ENCODE peak calls at places on chromosomes 13 and 19, in nine cellular contexts. Y is epithelial cell of proximal tubule, B is astrocyte of the spinal cord, I is kidney, S is NB4, W is fibroblast of mammary gland, R is psoas muscle, V is BJ, C is kidney epithelial cell. M is an unnamed sample.

GRCh38 chr19:49338023-49338677 is 2.9 kb downstream of the CD37 start:
- DNase-seq in Y (no peak), B (no peak), I (peak; percentile 78), S (no peak), W (no peak), R (no peak), V (no peak), C (no peak), M (no peak)

GRCh38 chr19:15673176-15673654 is 328 bp downstream of the CYP4F12 start:
- DNase-seq in Y (no peak), B (no peak), I (peak; percentile 63), S (no peak), W (no peak), R (no peak), V (no peak), C (no peak), M (no peak)

GRCh38 chr19:10872551-10873107 is 1.3 kb downstream of the CARM1 start:
- DNase-seq in Y (no peak), B (no peak), I (no peak), S (no peak), W (no peak), R (no peak), V (no peak), C (no peak), M (no peak)

GRCh38 chr13:27370305-27370853 is 54.0 kb upstream of the GTF3A start:
- DNase-seq in Y (no peak), B (no peak), I (no peak), S (peak; percentile 27), W (no peak), R (no peak), V (no peak), C (no peak), M (no peak)

GRCh38 chr13:39567569-39567968 is 35.4 kb downstream of the LHFPL6 start:
- DNase-seq in Y (no peak), B (no peak), I (no peak), S (no peak), W (no peak), R (no peak), V (no peak), C (no peak), M (no peak)

GRCh38 chr13:28463481-28463880 is 31.4 kb downstream of the FLT1 start:
- DNase-seq in Y (no peak), B (no peak), I (no peak), S (no peak), W (no peak), R (no peak), V (no peak), C (no peak), M (no peak)

GRCh38 chr13:30119476-30119875 is 187.9 kb downstream of the KATNAL1 start:
- DNase-seq in Y (no peak), B (peak; percentile 69), I (no peak), S (peak; percentile 77), W (peak; percentile 70), R (no peak), V (peak; percentile 95), C (peak; percentile 48), M (peak; percentile 81)

GRCh38 chr13:46648166-46648607 is 95.2 kb downstream of the LRCH1 start:
- DNase-seq in Y (no peak), B (no peak), I (no peak), S (peak; percentile 45), W (peak; percentile 69), R (no peak), V (no peak), C (no peak), M (no peak)

DNA sequence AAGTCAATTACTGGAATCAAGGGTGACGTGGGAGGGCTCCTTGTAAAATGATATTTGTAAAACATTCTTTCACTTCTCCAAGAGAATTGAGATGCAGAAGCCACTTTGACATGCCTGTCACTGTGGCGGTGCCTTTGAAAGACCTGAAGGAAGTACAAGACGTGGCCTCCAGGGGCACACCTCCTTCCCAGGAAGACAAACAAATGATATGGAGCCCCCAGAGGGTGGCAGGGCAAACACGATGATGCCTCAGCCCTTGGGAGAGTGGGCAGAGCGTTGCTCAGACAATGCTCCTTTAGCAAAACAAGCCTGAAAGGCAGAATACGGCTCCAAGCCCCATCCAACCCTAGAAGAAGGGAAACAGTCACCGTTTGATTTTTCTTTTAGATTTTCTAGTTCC is 9.3 kb upstream of the ATP12A start:
- DNase-seq in Y (no peak), B (no peak), I (no peak), S (peak; percentile 62), W (no peak), R (no peak), V (no peak), C (no peak), M (no peak)
- TF ChIP-seq CTCF in Y (no peak), B (peak; percentile 25), I (no peak), S (peak; percentile 46), W (peak; percentile 36), R (no peak), V (peak; percentile 27), C (peak; percentile 42), M (no peak)

GRCh38 chr13:23436680-23437079 is 3.2 kb upstream of the SACS start:
- DNase-seq in Y (no peak), B (no peak), I (no peak), S (no peak), W (peak; percentile 9), R (no peak), V (no peak), C (no peak), M (no peak)

GRCh38 chr13:23433171-23434153 is at the start of gene SACS:
- DNase-seq in Y (no peak), B (peak; percentile 65), I (no peak), S (peak; percentile 59), W (peak; percentile 19), R (no peak), V (no peak), C (no peak), M (no peak)

GRCh38 chr13:23430664-23431063 is 2.8 kb downstream of the SACS start:
- DNase-seq in Y (no peak), B (no peak), I (no peak), S (no peak), W (no peak), R (no peak), V (no peak), C (no peak), M (no peak)

GRCh38 chr13:23434431-23434830 is 929 bp upstream of the SACS start:
- DNase-seq in Y (no peak), B (no peak), I (no peak), S (no peak), W (no peak), R (no peak), V (no peak), C (no peak), M (no peak)

DNA sequence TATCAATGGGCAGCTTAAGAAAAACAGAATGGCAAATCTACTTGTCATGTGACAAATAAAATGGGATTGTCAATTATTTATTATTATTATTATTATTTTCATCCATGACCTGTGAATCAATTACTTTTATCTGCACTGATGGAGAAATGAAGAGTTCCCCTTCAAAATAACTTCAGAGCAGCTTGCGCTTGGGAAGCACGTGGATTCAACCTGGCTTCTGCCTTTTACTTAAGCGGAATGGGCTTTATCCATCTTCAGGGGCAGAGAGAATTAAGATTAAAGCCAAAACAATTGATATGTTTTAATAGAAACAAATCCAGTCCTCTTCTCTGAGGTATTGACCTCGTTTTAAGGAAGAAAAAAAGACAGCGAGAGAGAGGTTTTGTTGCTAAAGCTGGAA is 913 bp downstream of the SACS start:
- DNase-seq in Y (no peak), B (peak; percentile 16), I (no peak), S (no peak), W (no peak), R (no peak), V (no peak), C (no peak), M (no peak)
- H3K4me3 ChIP-seq in Y (peak overlapping the region; percentile 93), B (peak overlapping the region; percentile 63), I (no peak overlapping the region), S (peak overlapping the region; percentile 69), W (no peak overlapping the region), R (peak overlapping the region; percentile 75), V (peak overlapping the region; percentile 86), C (peak overlapping the region; percentile 77), M (peak overlapping the region; percentile 74)

DNA sequence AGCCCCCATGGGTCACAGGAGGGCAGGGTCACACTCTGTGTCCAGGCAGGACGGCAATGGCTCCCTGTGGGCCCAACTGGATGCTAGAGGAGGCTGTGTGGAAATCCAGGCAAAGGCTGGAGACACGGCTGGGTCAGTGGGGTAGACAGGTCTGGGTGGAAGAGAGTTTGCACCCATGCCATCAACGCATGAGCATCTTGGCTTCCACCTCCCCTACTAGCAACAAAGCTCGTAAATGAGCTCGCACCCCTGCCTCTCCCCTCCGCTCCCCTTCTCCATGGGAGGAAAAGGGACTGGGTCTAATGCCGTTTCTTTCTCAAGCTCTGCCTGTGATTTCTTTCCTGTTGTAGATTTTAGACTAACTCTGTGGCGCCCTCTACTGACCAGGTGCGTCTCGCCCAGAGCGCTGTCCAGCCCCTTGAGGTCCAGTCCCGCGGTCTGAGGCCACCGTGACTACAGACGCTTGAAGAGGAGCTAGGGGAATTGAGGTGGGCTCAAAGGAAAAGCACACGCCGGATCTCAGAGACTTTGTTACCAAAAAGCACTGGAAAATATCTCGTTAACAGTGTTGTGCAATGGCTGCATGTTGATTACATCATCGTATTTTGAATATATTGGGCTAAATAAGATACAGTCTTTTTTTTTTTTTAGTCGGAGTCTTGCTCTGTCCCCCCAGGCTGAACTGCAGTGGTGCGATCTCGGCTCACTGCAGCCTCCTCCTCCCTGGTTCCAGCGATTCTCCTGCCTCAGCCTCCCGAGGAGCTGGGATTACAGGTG is 50.7 kb upstream of the USP29 start:
- DNase-seq in Y (no peak), B (no peak), I (no peak), S (peak; percentile 9), W (no peak), R (no peak), V (no peak), C (no peak), M (no peak)
- TF ChIP-seq CTCF in Y (no peak), B (no peak), I (peak; percentile 18), S (peak; percentile 36), W (no peak), R (no peak), V (no peak), C (peak; percentile 7), M (peak; percentile 14)

GRCh38 chr13:98885605-98886004 is 92.3 kb downstream of the DOCK9 start:
- DNase-seq in Y (no peak), B (no peak), I (no peak), S (no peak), W (no peak), R (no peak), V (no peak), C (no peak), M (no peak)

GRCh38 chr13:98888222-98888889 is 89.5 kb downstream of the DOCK9 start:
- DNase-seq in Y (no peak), B (no peak), I (no peak), S (no peak), W (no peak), R (no peak), V (no peak), C (no peak), M (no peak)

GRCh38 chr13:98888890-98889279 is 89.0 kb downstream of the DOCK9 start:
- DNase-seq in Y (no peak), B (no peak), I (no peak), S (no peak), W (no peak), R (no peak), V (no peak), C (no peak), M (no peak)

GRCh38 chr13:98889419-98890079 is 88.3 kb downstream of the DOCK9 start:
- DNase-seq in Y (no peak), B (no peak), I (no peak), S (no peak), W (no peak), R (no peak), V (no peak), C (no peak), M (no peak)

DNA sequence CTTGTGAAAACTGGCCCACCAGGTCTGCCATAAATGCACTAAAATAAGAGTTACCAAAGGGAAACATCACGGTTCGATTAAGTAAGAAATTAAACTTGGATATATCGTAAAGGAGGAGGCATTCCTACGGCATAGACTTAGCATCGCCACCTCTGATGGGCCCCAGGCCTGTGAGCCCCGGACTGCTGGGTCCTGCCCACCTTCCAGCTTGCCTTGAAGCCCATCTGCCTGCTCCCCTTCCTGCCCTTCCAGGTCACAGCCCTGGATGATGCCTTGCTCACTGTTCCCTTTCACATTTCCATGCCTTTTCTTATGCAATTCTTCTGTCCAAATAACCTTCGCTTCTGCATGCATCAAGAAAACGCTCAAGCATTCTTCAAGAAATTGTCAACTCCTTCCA is 91.3 kb downstream of the DOCK9 start:
- DNase-seq in Y (no peak), B (no peak), I (no peak), S (no peak), W (no peak), R (no peak), V (no peak), C (no peak), M (no peak)
- H3K4me3 ChIP-seq in Y (no peak overlapping the region), B (no peak overlapping the region), I (no peak overlapping the region), S (no peak overlapping the region), W (no peak overlapping the region), R (no peak overlapping the region), V (no peak overlapping the region), C (no peak overlapping the region), M (no peak overlapping the region)